ENCODE peak calls at places on chromosomes 12 and 14, in five cellular contexts. A is erythroblast; I is Peyer's patch; X is stimulated activated naive CD4-positive, alpha-beta T cell treated with Interleukin-2 at 50 U/mL for 16 hours; Q is activated CD8-positive, alpha-beta memory T cell treated with anti-CD3 and anti-CD28 coated beads, Interleukin-2, amount 50 U/mL, for 4 hours. S is an unnamed sample.

GRCh38 chr12:120688527-120689071 is 1.6 kb downstream of the MLEC start:
- DNase-seq in A (peak), I (no peak), X (no peak), Q (no peak), S (no peak)

GRCh38 chr12:34287437-34287836 is 265.1 kb downstream of the ALG10 start:
- DNase-seq in A (no peak), I (peak), X (no peak), Q (no peak), S (no peak)

GRCh38 chr12:42396473-42397259 is 70.7 kb downstream of the PPHLN1 start:
- DNase-seq in A (no peak), I (no peak), X (no peak), Q (no peak), S (no peak)

GRCh38 chr12:112978163-112979081 is at the start of gene OAS2:
- DNase-seq in A (no peak), I (peak), X (peak), Q (peak), S (no peak)

GRCh38 chr14:37594916-37595808 is at the start of the genes FOXA1 and TTC6:
- DNase-seq in A (peak), I (peak), X (no peak), Q (no peak), S (no peak)

GRCh38 chr12:2258035-2258434 is 205.2 kb downstream of the CACNA1C start:
- DNase-seq in A (no peak), I (no peak), X (no peak), Q (no peak), S (no peak)

GRCh38 chr12:46977976-46978375 is 101.4 kb upstream of the PCED1B start:
- DNase-seq in A (no peak), I (no peak), X (no peak), Q (no peak), S (no peak)

GRCh38 chr14:60815371-60815770 is 80.8 kb downstream of the MNAT1 start:
- DNase-seq in A (no peak), I (no peak), X (no peak), Q (no peak), S (no peak)

GRCh38 chr12:11513288-11513687 is 117.9 kb upstream of the PRB2 start:
- DNase-seq in A (no peak), I (no peak), X (no peak), Q (no peak), S (no peak)

GRCh38 chr12:24415934-24416333 is 466.5 kb upstream of the SOX5 start:
- DNase-seq in A (no peak), I (no peak), X (no peak), Q (no peak), S (no peak)

GRCh38 chr12:66041651-66042363 is 88.7 kb downstream of the LLPH start:
- DNase-seq in A (no peak), I (no peak), X (no peak), Q (no peak), S (no peak)

GRCh38 chr12:20024194-20024593 is 344.1 kb upstream of the PDE3A start:
- DNase-seq in A (no peak), I (no peak), X (no peak), Q (no peak), S (no peak)

GRCh38 chr12:111447571-111448265 is 42.0 kb downstream of the SH2B3 start:
- DNase-seq in A (no peak), I (no peak), X (no peak), Q (no peak), S (no peak)

GRCh38 chr14:102377696-102378095 is 15.0 kb downstream of the TECPR2 start:
- DNase-seq in A (no peak), I (no peak), X (no peak), Q (no peak), S (no peak)

GRCh38 chr12:80056845-80057244 is 42.5 kb upstream of the OTOGL start:
- DNase-seq in A (no peak), I (no peak), X (no peak), Q (no peak), S (peak)

GRCh38 chr14:103943673-103944072 is 1.3 kb upstream of the RD3L start:
- DNase-seq in A (peak), I (no peak), X (no peak), Q (no peak), S (no peak)

GRCh38 chr12:50928392-50928791 is 24.0 kb upstream of the HIGD1C start:
- DNase-seq in A (peak), I (no peak), X (no peak), Q (no peak), S (no peak)

GRCh38 chr12:102970780-102971179 is 13.3 kb downstream of the ASCL1 start:
- DNase-seq in A (no peak), I (no peak), X (no peak), Q (no peak), S (no peak)

GRCh38 chr12:5040368-5040767 is 3.3 kb upstream of the KCNA5 start:
- DNase-seq in A (no peak), I (no peak), X (no peak), Q (no peak), S (no peak)

GRCh38 chr12:127108360-127109215 is 1158.4 kb upstream of the TMEM132C start:
- DNase-seq in A (peak), I (no peak), X (peak), Q (peak), S (no peak)

GRCh38 chr14:96889091-96889490 is 91.9 kb downstream of the VRK1 start:
- DNase-seq in A (no peak), I (no peak), X (no peak), Q (no peak), S (no peak)

GRCh38 chr12:74780458-74781241 is 243.0 kb downstream of the ATXN7L3B start:
- DNase-seq in A (no peak), I (no peak), X (no peak), Q (no peak), S (no peak)

GRCh38 chr14:32121536-32121935 is 44.4 kb downstream of the ARHGAP5 start:
- DNase-seq in A (no peak), I (no peak), X (no peak), Q (no peak), S (no peak)

GRCh38 chr14:101005447-101005846 is 101.9 kb upstream of the RTL1 start:
- DNase-seq in A (no peak), I (peak), X (no peak), Q (no peak), S (no peak)

GRCh38 chr12:85147331-85147730 is 111.2 kb downstream of the LRRIQ1 start:
- DNase-seq in A (no peak), I (no peak), X (no peak), Q (no peak), S (no peak)

GRCh38 chr12:55227643-55228042 is 6.8 kb downstream of the OR10A7 start:
- DNase-seq in A (no peak), I (no peak), X (no peak), Q (no peak), S (no peak)

GRCh38 chr14:24308342-24309124 is 756 bp upstream of the CIDEB start:
- DNase-seq in A (no peak), I (no peak), X (no peak), Q (no peak), S (no peak)

GRCh38 chr12:24937553-24938244 is 11.2 kb downstream of the BCAT1 start:
- DNase-seq in A (peak), I (no peak), X (no peak), Q (no peak), S (no peak)

S was measured in LNCaP clone FGC.